ENCODE peak calls at places on chromosomes 1 and 21, in four cellular contexts. One of them, this sample, is unnamed.

GRCh38 chr1:88891318-88892145 is at the start of gene GTF2B:
- DNase-seq in fibroblast of lung: peak
- DNase-seq in Peyer's patch: peak
- DNase-seq in kidney epithelial cell: peak
- DNase-seq in this sample: peak

GRCh38 chr1:42931108-42931539 is 27.5 kb downstream of the SLC2A1 start:
- DNase-seq in fibroblast of lung: peak
- DNase-seq in Peyer's patch: peak
- DNase-seq in kidney epithelial cell: no peak
- DNase-seq in this sample: peak

GRCh38 chr1:218499021-218499691 is 154.0 kb downstream of the TGFB2 start:
- DNase-seq in fibroblast of lung: peak
- DNase-seq in Peyer's patch: no peak
- DNase-seq in kidney epithelial cell: peak
- DNase-seq in this sample: peak

GRCh38 chr1:228772516-228773212 is 37.4 kb downstream of the RHOU start:
- DNase-seq in fibroblast of lung: no peak
- DNase-seq in Peyer's patch: no peak
- DNase-seq in kidney epithelial cell: no peak
- DNase-seq in this sample: no peak

GRCh38 chr21:45260191-45260795 is 27.4 kb downstream of the POFUT2 start:
- DNase-seq in fibroblast of lung: no peak
- DNase-seq in Peyer's patch: no peak
- DNase-seq in kidney epithelial cell: no peak
- DNase-seq in this sample: no peak

GRCh38 chr1:241972703-241973375 is 15.3 kb downstream of the BECN2 start:
- DNase-seq in fibroblast of lung: peak
- DNase-seq in Peyer's patch: no peak
- DNase-seq in kidney epithelial cell: peak
- DNase-seq in this sample: peak

GRCh38 chr21:46119565-46120271 is 21.8 kb downstream of the COL6A2 start:
- DNase-seq in fibroblast of lung: no peak
- DNase-seq in Peyer's patch: no peak
- DNase-seq in kidney epithelial cell: no peak
- DNase-seq in this sample: peak

GRCh38 chr1:10211805-10212405 is 1.5 kb downstream of the KIF1B start:
- DNase-seq in fibroblast of lung: no peak
- DNase-seq in Peyer's patch: peak
- DNase-seq in kidney epithelial cell: no peak
- DNase-seq in this sample: no peak

GRCh38 chr1:8343464-8344001 is 25.6 kb downstream of the SLC45A1 start:
- DNase-seq in fibroblast of lung: peak
- DNase-seq in Peyer's patch: peak
- DNase-seq in kidney epithelial cell: peak
- DNase-seq in this sample: peak

GRCh38 chr1:247298701-247299100 is 33.0 kb downstream of the ZNF496 start:
- DNase-seq in fibroblast of lung: no peak
- DNase-seq in Peyer's patch: no peak
- DNase-seq in kidney epithelial cell: no peak
- DNase-seq in this sample: no peak

GRCh38 chr1:41795205-41795762 is 123.4 kb downstream of the HIVEP3 start:
- DNase-seq in fibroblast of lung: peak
- DNase-seq in Peyer's patch: no peak
- DNase-seq in kidney epithelial cell: no peak
- DNase-seq in this sample: peak

GRCh38 chr1:115748396-115749130 is 20.0 kb downstream of the CASQ2 start:
- DNase-seq in fibroblast of lung: peak
- DNase-seq in Peyer's patch: no peak
- DNase-seq in kidney epithelial cell: peak
- DNase-seq in this sample: peak

GRCh38 chr1:200958597-200958996 is 63.9 kb downstream of the INAVA start:
- DNase-seq in fibroblast of lung: no peak
- DNase-seq in Peyer's patch: peak
- DNase-seq in kidney epithelial cell: no peak
- DNase-seq in this sample: no peak

GRCh38 chr1:22875240-22875639 is 97.4 kb downstream of the LACTBL1 start:
- DNase-seq in fibroblast of lung: no peak
- DNase-seq in Peyer's patch: no peak
- DNase-seq in kidney epithelial cell: no peak
- DNase-seq in this sample: no peak

GRCh38 chr1:31598980-31599379 is 18.5 kb upstream of the HCRTR1 start:
- DNase-seq in fibroblast of lung: no peak
- DNase-seq in Peyer's patch: no peak
- DNase-seq in kidney epithelial cell: no peak
- DNase-seq in this sample: no peak

GRCh38 chr21:32951041-32951440 is 74.7 kb upstream of the OLIG2 start:
- DNase-seq in fibroblast of lung: no peak
- DNase-seq in Peyer's patch: no peak
- DNase-seq in kidney epithelial cell: no peak
- DNase-seq in this sample: no peak

GRCh38 chr1:6172549-6172948 is 7.6 kb downstream of the CHD5 start:
- DNase-seq in fibroblast of lung: no peak
- DNase-seq in Peyer's patch: no peak
- DNase-seq in kidney epithelial cell: no peak
- DNase-seq in this sample: no peak
- H3K4me3 ChIP-seq in fibroblast of lung: no peak
- H3K4me3 ChIP-seq in Peyer's patch: no peak
- H3K4me3 ChIP-seq in kidney epithelial cell: no peak
- H3K4me3 ChIP-seq in this sample: no peak

GRCh38 chr1:166166701-166167394 is at the start of gene FAM78B:
- DNase-seq in fibroblast of lung: peak
- DNase-seq in Peyer's patch: peak
- DNase-seq in kidney epithelial cell: no peak
- DNase-seq in this sample: peak
- TF ChIP-seq CTCF in fibroblast of lung: no peak
- TF ChIP-seq CTCF in Peyer's patch: no peak
- TF ChIP-seq CTCF in kidney epithelial cell: no peak
- TF ChIP-seq CTCF in this sample: no peak

GRCh38 chr1:156870734-156871133 is 10.1 kb downstream of the NTRK1 start:
- DNase-seq in fibroblast of lung: peak
- DNase-seq in Peyer's patch: no peak
- DNase-seq in kidney epithelial cell: peak
- DNase-seq in this sample: peak
- H3K4me3 ChIP-seq in fibroblast of lung: no peak
- H3K4me3 ChIP-seq in Peyer's patch: no peak
- H3K4me3 ChIP-seq in kidney epithelial cell: no peak
- H3K4me3 ChIP-seq in this sample: no peak

GRCh38 chr1:16236495-16237342 is at the start of gene CPLANE2:
- DNase-seq in fibroblast of lung: peak
- DNase-seq in Peyer's patch: peak
- DNase-seq in kidney epithelial cell: peak
- DNase-seq in this sample: peak
- TF ChIP-seq CTCF in fibroblast of lung: no peak
- TF ChIP-seq CTCF in Peyer's patch: no peak
- TF ChIP-seq CTCF in kidney epithelial cell: no peak
- TF ChIP-seq CTCF in this sample: no peak

GRCh38 chr1:36846366-36846765 is 187.9 kb downstream of the GRIK3 start:
- DNase-seq in fibroblast of lung: no peak
- DNase-seq in Peyer's patch: no peak
- DNase-seq in kidney epithelial cell: no peak
- DNase-seq in this sample: no peak
- H3K4me3 ChIP-seq in fibroblast of lung: no peak
- H3K4me3 ChIP-seq in Peyer's patch: no peak
- H3K4me3 ChIP-seq in kidney epithelial cell: no peak
- H3K4me3 ChIP-seq in this sample: no peak

GRCh38 chr1:168380945-168381344 is 100.3 kb downstream of the TBX19 start:
- DNase-seq in fibroblast of lung: no peak
- DNase-seq in Peyer's patch: no peak
- DNase-seq in kidney epithelial cell: no peak
- DNase-seq in this sample: no peak
- TF ChIP-seq CTCF in fibroblast of lung: no peak
- TF ChIP-seq CTCF in Peyer's patch: no peak
- TF ChIP-seq CTCF in kidney epithelial cell: no peak
- TF ChIP-seq CTCF in this sample: no peak

GRCh38 chr1:227094249-227094966 is 154.3 kb downstream of the COQ8A start:
- DNase-seq in fibroblast of lung: peak
- DNase-seq in Peyer's patch: peak
- DNase-seq in kidney epithelial cell: no peak
- DNase-seq in this sample: no peak
- H3K4me3 ChIP-seq in fibroblast of lung: no peak
- H3K4me3 ChIP-seq in Peyer's patch: no peak
- H3K4me3 ChIP-seq in kidney epithelial cell: no peak
- H3K4me3 ChIP-seq in this sample: no peak

GRCh38 chr1:56835657-56836056 is 16.5 kb upstream of the FYB2 start:
- DNase-seq in fibroblast of lung: no peak
- DNase-seq in Peyer's patch: no peak
- DNase-seq in kidney epithelial cell: no peak
- DNase-seq in this sample: no peak

GRCh38 chr1:56830052-56830451 is 10.8 kb upstream of the FYB2 start:
- DNase-seq in fibroblast of lung: no peak
- DNase-seq in Peyer's patch: no peak
- DNase-seq in kidney epithelial cell: no peak
- DNase-seq in this sample: no peak

GRCh38 chr1:56831874-56832693 is 12.9 kb upstream of the FYB2 start:
- DNase-seq in fibroblast of lung: peak
- DNase-seq in Peyer's patch: peak
- DNase-seq in kidney epithelial cell: peak
- DNase-seq in this sample: peak

GRCh38 chr1:56834137-56834900 is 15.1 kb upstream of the FYB2 start:
- DNase-seq in fibroblast of lung: no peak
- DNase-seq in Peyer's patch: no peak
- DNase-seq in kidney epithelial cell: no peak
- DNase-seq in this sample: no peak

GRCh38 chr1:56833088-56833487 is 13.9 kb upstream of the FYB2 start:
- DNase-seq in fibroblast of lung: no peak
- DNase-seq in Peyer's patch: no peak
- DNase-seq in kidney epithelial cell: no peak
- DNase-seq in this sample: no peak
- TF ChIP-seq CTCF in fibroblast of lung: no peak
- TF ChIP-seq CTCF in Peyer's patch: no peak
- TF ChIP-seq CTCF in kidney epithelial cell: no peak
- TF ChIP-seq CTCF in this sample: no peak

This sample was measured in fibroblast of mammary gland.